ENCODE peak calls at places on chromosomes 16 and 17, in ten cellular contexts. H is EL, Z is sigmoid colon, F is left cardiac atrium, S is T-helper 2 cell, V is colonic mucosa, T is prostate gland, Y is AG04450, Q is HEK293T, J is NCI-H1105 treated with DMSO at 0.1 percent for 48 hours. C is an unnamed sample.

GRCh38 chr16:59060212-59060611 is 326.1 kb upstream of the GOT2 start:
- DNase-seq in H (peak), Z (no peak), F (no peak), S (no peak), V (no peak), T (no peak), Y (peak), Q (no peak), J (no peak), C (no peak)

GRCh38 chr17:53470626-53471025 is 352.1 kb upstream of the KIF2B start:
- DNase-seq in H (peak), Z (no peak), F (no peak), S (no peak), V (no peak), T (no peak), Y (no peak), Q (no peak), J (no peak), C (no peak)

GRCh38 chr17:82966415-82966814 is 113.0 kb upstream of the METRNL start:
- DNase-seq in H (no peak), Z (no peak), F (no peak), S (no peak), V (peak), T (no peak), Y (no peak), Q (no peak), J (no peak), C (no peak)

GRCh38 chr17:39939588-39940419 is 12.3 kb downstream of the LRRC3C start:
- DNase-seq in H (peak), Z (no peak), F (no peak), S (peak), V (no peak), T (no peak), Y (peak), Q (peak), J (no peak), C (peak)

GRCh38 chr16:62638964-62639861 is 603.0 kb upstream of the CDH8 start:
- DNase-seq in H (no peak), Z (no peak), F (no peak), S (no peak), V (no peak), T (no peak), Y (no peak), Q (no peak), J (no peak), C (peak)

GRCh38 chr16:63612462-63613227 is 1509.2 kb downstream of the CDH11 start:
- DNase-seq in H (no peak), Z (no peak), F (no peak), S (no peak), V (no peak), T (no peak), Y (no peak), Q (no peak), J (no peak), C (no peak)

GRCh38 chr17:19370493-19370960 is 7.8 kb upstream of the MAPK7 start:
- DNase-seq in H (no peak), Z (peak), F (peak), S (no peak), V (no peak), T (no peak), Y (no peak), Q (no peak), J (no peak), C (no peak)

GRCh38 chr17:77863814-77864161 is 94.7 kb upstream of the TNRC6C start:
- DNase-seq in H (no peak), Z (no peak), F (peak), S (no peak), V (peak), T (no peak), Y (no peak), Q (no peak), J (no peak), C (no peak)

C was measured in pons.